ENCODE peak calls at places on chromosomes 13 and 19, in ten cellular contexts. M is thoracic aorta; R is psoas muscle; B is neural progenitor cell; K is GM23338; D is heart right ventricle; G is transverse colon; H is A673; W is BE2C; Q is effector memory CD4-positive, alpha-beta T cell. P is an unnamed sample.

GRCh38 chr13:59483441-59484116 is 680.1 kb downstream of the DIAPH3 start:
- DNase-seq in M (no peak), R (no peak), B (no peak), K (peak; percentile 34), D (no peak), G (no peak), H (no peak), W (peak; percentile 29), Q (no peak), P (peak; percentile 83)

GRCh38 chr13:30526612-30527217 is 61.0 kb upstream of the HMGB1 start:
- DNase-seq in M (no peak), R (peak; percentile 58), B (peak; percentile 31), K (peak; percentile 26), D (peak; percentile 23), G (no peak), H (no peak), W (peak; percentile 29), Q (no peak), P (peak; percentile 41)

GRCh38 chr13:46211116-46211515 is 612 bp upstream of the LRRC63 start:
- DNase-seq in M (no peak), R (no peak), B (no peak), K (peak; percentile 22), D (no peak), G (no peak), H (peak; percentile 67), W (no peak), Q (no peak), P (no peak)

GRCh38 chr13:33978653-33979052 is 160.7 kb downstream of the RFC3 start:
- DNase-seq in M (no peak), R (no peak), B (no peak), K (no peak), D (no peak), G (no peak), H (no peak), W (no peak), Q (no peak), P (no peak)

GRCh38 chr19:4115050-4115817 is 8.7 kb downstream of the MAP2K2 start:
- DNase-seq in M (no peak), R (no peak), B (no peak), K (no peak), D (peak; percentile 58), G (peak; percentile 65), H (no peak), W (no peak), Q (peak; percentile 39), P (peak; percentile 82)

GRCh38 chr13:41470187-41470586 is 12.8 kb downstream of the RGCC start:
- DNase-seq in M (no peak), R (no peak), B (no peak), K (no peak), D (no peak), G (no peak), H (no peak), W (no peak), Q (no peak), P (no peak)

GRCh38 chr13:60755380-60756163 is 358.6 kb downstream of the TDRD3 start:
- DNase-seq in M (no peak), R (no peak), B (peak; percentile 66), K (peak; percentile 71), D (no peak), G (no peak), H (no peak), W (no peak), Q (no peak), P (peak; percentile 47)

GRCh38 chr13:106378263-106378662 is 157.2 kb downstream of the EFNB2 start:
- DNase-seq in M (no peak), R (no peak), B (no peak), K (no peak), D (no peak), G (no peak), H (no peak), W (no peak), Q (no peak), P (no peak)

GRCh38 chr13:29754486-29754806 is 96.0 kb downstream of the UBL3 start:
- DNase-seq in M (no peak), R (no peak), B (no peak), K (peak; percentile 79), D (no peak), G (no peak), H (peak; percentile 71), W (peak; percentile 31), Q (no peak), P (peak; percentile 26)

GRCh38 chr19:56538761-56539263 is at the start of gene ZFP28:
- DNase-seq in M (peak; percentile 31), R (peak; percentile 90), B (no peak), K (peak; percentile 68), D (peak; percentile 89), G (peak; percentile 81), H (no peak), W (peak; percentile 86), Q (peak; percentile 69), P (no peak)

GRCh38 chr19:5439452-5439851 is 15.8 kb upstream of the ZNRF4 start:
- DNase-seq in M (no peak), R (no peak), B (no peak), K (no peak), D (no peak), G (no peak), H (no peak), W (no peak), Q (no peak), P (no peak)

GRCh38 chr19:548841-549830 is 5.3 kb downstream of the GZMM start:
- DNase-seq in M (no peak), R (no peak), B (no peak), K (no peak), D (no peak), G (no peak), H (no peak), W (no peak), Q (no peak), P (no peak)

GRCh38 chr19:19094513-19094912 is 30.7 kb downstream of the SLC25A42 start:
- DNase-seq in M (no peak), R (no peak), B (no peak), K (no peak), D (no peak), G (no peak), H (no peak), W (no peak), Q (no peak), P (no peak)

GRCh38 chr19:50551713-50552187 is 16.5 kb downstream of the LRRC4B start:
- DNase-seq in M (no peak), R (no peak), B (peak; percentile 83), K (peak; percentile 70), D (no peak), G (no peak), H (peak; percentile 37), W (no peak), Q (no peak), P (peak; percentile 27)

GRCh38 chr13:99501952-99502310 is 659 bp downstream of the TM9SF2 start:
- DNase-seq in M (no peak), R (no peak), B (no peak), K (peak; percentile 26), D (no peak), G (peak; percentile 43), H (peak; percentile 31), W (peak; percentile 23), Q (no peak), P (peak; percentile 39)
- H3K4me1 ChIP-seq in M (peaks cover 77% of the 10 kb centered on the region), R (peaks cover 71% of the 10 kb centered on the region), B (peaks cover 14% of the 10 kb centered on the region), K (peaks cover 16% of the 10 kb centered on the region), D (peaks cover 80% of the 10 kb centered on the region), G (peaks cover 50% of the 10 kb centered on the region), H (peaks cover 23% of the 10 kb centered on the region), W (no peaks in the 10 kb centered on the region), Q (peaks cover 20% of the 10 kb centered on the region), P (peaks cover 14% of the 10 kb centered on the region)

DNA sequence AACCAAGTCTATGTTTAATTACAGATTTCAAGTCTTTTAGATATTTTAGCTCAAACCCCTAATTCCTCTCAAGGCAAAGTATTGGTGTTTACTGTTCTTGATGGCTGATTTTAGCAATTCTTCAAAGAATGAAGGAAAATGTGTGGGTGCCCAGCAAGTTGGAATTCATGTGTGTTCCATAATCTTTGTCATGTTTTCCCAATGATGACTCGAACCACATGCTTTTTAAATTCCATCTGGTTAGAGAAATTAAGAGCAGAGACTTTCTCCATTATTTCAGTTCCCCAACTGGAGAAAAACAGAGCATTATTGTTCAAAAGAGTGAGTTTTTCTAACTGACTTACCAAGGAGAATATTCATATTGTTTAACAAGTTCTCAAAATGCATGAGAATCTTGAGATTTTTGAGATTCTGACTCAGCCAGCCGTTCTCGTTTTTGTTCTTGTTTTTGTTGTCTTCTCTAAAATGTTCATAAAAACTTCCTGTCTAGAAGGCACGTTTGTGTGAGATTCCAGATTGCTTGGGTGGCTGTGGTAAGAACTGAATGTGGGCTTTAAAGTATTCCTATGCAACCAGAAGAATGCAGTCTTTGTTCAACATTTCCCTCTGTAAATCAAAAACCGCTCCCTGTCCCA is 404.7 kb downstream of the IRS2 start:
- DNase-seq in M (no peak), R (no peak), B (no peak), K (no peak), D (no peak), G (no peak), H (no peak), W (no peak), Q (no peak), P (peak; percentile 64)
- H3K4me3 ChIP-seq in M (no peak overlapping the region), R (no peak overlapping the region), B (no peak overlapping the region), K (no peak overlapping the region), D (no peak overlapping the region), G (no peak overlapping the region), H (no peak overlapping the region), W (no peak overlapping the region), Q (no peak overlapping the region), P (no peak overlapping the region)

GRCh38 chr13:114309806-114310410 is 4.4 kb upstream of the CHAMP1 start:
- DNase-seq in M (no peak), R (peak; percentile 20), B (peak; percentile 11), K (peak; percentile 11), D (no peak), G (no peak), H (no peak), W (no peak), Q (no peak), P (no peak)
- H3K4me1 ChIP-seq in M (peaks cover 5% of the 10 kb centered on the region), R (peaks cover 13% of the 10 kb centered on the region), B (no peaks in the 10 kb centered on the region), K (peaks cover 3% of the 10 kb centered on the region), D (peaks cover under 1% of the 10 kb centered on the region), G (peaks cover 4% of the 10 kb centered on the region), H (peaks cover 29% of the 10 kb centered on the region), W (no peaks in the 10 kb centered on the region), Q (peaks cover 5% of the 10 kb centered on the region), P (no peaks in the 10 kb centered on the region)

DNA sequence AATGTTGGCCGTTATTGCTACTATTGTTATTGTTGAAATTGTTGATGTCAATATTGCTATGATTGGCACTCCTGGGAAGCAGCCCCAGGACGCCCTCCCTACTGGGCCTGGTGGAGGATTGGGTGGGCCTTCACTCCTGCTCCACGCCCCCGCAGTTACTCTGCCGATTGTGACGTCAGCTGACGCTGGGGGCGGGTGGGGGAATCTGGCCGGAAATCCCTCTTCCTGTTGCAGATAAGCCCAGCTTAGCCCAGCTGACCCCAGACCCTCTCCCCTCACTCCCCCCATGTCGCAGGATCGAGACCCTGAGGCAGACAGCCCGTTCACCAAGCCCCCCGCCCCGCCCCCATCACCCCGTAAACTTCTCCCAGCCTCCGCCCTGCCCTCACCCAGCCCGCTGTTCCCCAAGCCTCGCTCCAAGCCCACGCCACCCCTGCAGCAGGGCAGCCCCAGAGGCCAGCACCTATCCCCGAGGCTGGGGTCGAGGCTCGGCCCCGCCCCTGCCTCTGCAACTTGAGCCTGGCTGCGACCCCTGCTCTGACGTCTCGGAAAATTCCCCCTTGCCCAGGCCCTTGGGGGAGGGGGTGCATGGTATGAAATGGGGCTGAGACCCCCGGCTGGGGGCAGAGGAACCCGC is at the start of gene ETV2:
- DNase-seq in M (no peak), R (no peak), B (peak; percentile 61), K (peak; percentile 79), D (peak; percentile 46), G (peak; percentile 34), H (peak; percentile 62), W (peak; percentile 52), Q (no peak), P (peak; percentile 24)
- H3K4me3 ChIP-seq in M (no peak within 1 kb of the TSS), R (no peak within 1 kb of the TSS), B (no peak within 1 kb of the TSS), K (peak within 1 kb of the TSS; percentile 78), D (no peak within 1 kb of the TSS), G (no peak within 1 kb of the TSS), H (no peak within 1 kb of the TSS), W (no peak within 1 kb of the TSS), Q (no peak within 1 kb of the TSS), P (no peak within 1 kb of the TSS)